ENCODE peak calls at places on chromosomes 7 and 10, in five cellular contexts. U is mammary epithelial cell, D is fibroblast of lung, K is endodermal cell, N is astrocyte of the cerebellum. V is an unnamed sample.

GRCh38 chr10:91349381-91349780 is 60.8 kb upstream of the HECTD2 start:
- DNase-seq in U (peak), D (peak), K (no peak), N (peak), V (no peak)

GRCh38 chr7:46933596-46933995 is 648.3 kb downstream of the TNS3 start:
- DNase-seq in U (peak), D (peak), K (no peak), N (peak), V (no peak)

GRCh38 chr10:125137601-125138438 is 22.5 kb downstream of the CTBP2 start:
- DNase-seq in U (no peak), D (no peak), K (no peak), N (no peak), V (no peak)

GRCh38 chr10:55174419-55174818 is 373.4 kb upstream of the PCDH15 start:
- DNase-seq in U (no peak), D (no peak), K (peak), N (no peak), V (peak)

GRCh38 chr7:64877714-64878610 is 25.1 kb upstream of the ZNF273 start:
- DNase-seq in U (no peak), D (no peak), K (peak), N (no peak), V (no peak)

GRCh38 chr7:132171130-132171576 is 405.1 kb downstream of the PLXNA4 start:
- DNase-seq in U (no peak), D (no peak), K (no peak), N (no peak), V (no peak)

GRCh38 chr10:33042565-33042964 is 84.5 kb upstream of the ITGB1 start:
- DNase-seq in U (no peak), D (no peak), K (no peak), N (no peak), V (no peak)

GRCh38 chr10:35827783-35828182 is 185.7 kb upstream of the FZD8 start:
- DNase-seq in U (no peak), D (no peak), K (no peak), N (no peak), V (no peak)

GRCh38 chr7:75639071-75639892 is 99.5 kb downstream of the HIP1 start:
- DNase-seq in U (peak), D (peak), K (peak), N (no peak), V (peak)

GRCh38 chr10:46546591-46547330 is 9.7 kb downstream of the GPRIN2 start:
- DNase-seq in U (peak), D (no peak), K (peak), N (no peak), V (peak)

GRCh38 chr10:78336402-78336791 is 302.7 kb downstream of the RPS24 start:
- DNase-seq in U (no peak), D (peak), K (peak), N (peak), V (no peak)

GRCh38 chr10:29559996-29560395 is 74.8 kb downstream of the SVIL start:
- DNase-seq in U (no peak), D (no peak), K (no peak), N (no peak), V (no peak)

GRCh38 chr7:32905175-32905662 is 13.7 kb upstream of the KBTBD2 start:
- DNase-seq in U (peak), D (peak), K (peak), N (peak), V (no peak)

GRCh38 chr7:68484731-68485130 is 1113.5 kb upstream of the AUTS2 start:
- DNase-seq in U (no peak), D (no peak), K (no peak), N (no peak), V (no peak)

GRCh38 chr7:68488366-68489060 is 1109.8 kb upstream of the AUTS2 start:
- DNase-seq in U (no peak), D (no peak), K (no peak), N (no peak), V (peak)

GRCh38 chr7:68482800-68483199 is 1115.5 kb upstream of the AUTS2 start:
- DNase-seq in U (no peak), D (no peak), K (no peak), N (no peak), V (no peak)

GRCh38 chr7:68485253-68485914 is 1112.9 kb upstream of the AUTS2 start:
- DNase-seq in U (no peak), D (peak), K (no peak), N (no peak), V (no peak)
- TF ChIP-seq CTCF in U (no peak), D (no peak), K (no peak), N (no peak), V (no peak)

GRCh38 chr10:93541402-93542357 is 24.8 kb upstream of the FFAR4 start:
- DNase-seq in U (no peak), D (peak), K (peak), N (no peak), V (peak)
- TF ChIP-seq CTCF in U (peak), D (peak), K (peak), N (peak), V (peak)

GRCh38 chr7:143876218-143876617 is 25.8 kb downstream of the TCAF1 start:
- DNase-seq in U (no peak), D (no peak), K (peak), N (no peak), V (no peak)

GRCh38 chr7:143882020-143882610 is 19.9 kb downstream of the TCAF1 start:
- DNase-seq in U (no peak), D (peak), K (peak), N (peak), V (peak)

GRCh38 chr7:143877076-143877475 is 24.9 kb downstream of the TCAF1 start:
- DNase-seq in U (no peak), D (no peak), K (no peak), N (no peak), V (no peak)

GRCh38 chr7:143882611-143883078 is 19.3 kb downstream of the TCAF1 start:
- DNase-seq in U (peak), D (peak), K (peak), N (peak), V (peak)

DNA sequence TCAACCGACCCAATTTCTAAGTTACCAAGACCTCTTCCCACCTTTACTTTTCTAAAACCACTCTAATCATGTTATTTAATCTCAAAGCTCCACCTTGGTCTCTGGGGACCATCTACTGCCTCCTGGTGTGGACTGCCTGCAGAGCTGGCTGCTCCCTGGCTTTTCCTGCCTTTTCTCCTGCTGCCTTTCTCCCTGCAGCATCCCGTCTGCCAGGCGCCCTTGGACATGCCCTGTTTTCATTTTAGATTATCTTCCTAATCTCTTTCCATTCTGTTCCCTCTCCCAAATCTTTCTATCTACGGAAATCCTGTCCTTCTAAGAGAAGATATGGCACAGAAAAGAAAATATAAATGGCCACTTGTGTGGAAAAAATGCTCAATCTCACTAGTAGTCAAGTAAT is 23.1 kb downstream of the TCAF1 start:
- DNase-seq in U (no peak), D (no peak), K (peak), N (no peak), V (peak)
- TF ChIP-seq CTCF in U (no peak), D (no peak), K (peak), N (no peak), V (peak)

GRCh38 chr10:113616244-113617074 is 47.4 kb downstream of the NRAP start:
- DNase-seq in U (no peak), D (no peak), K (peak), N (no peak), V (no peak)
- TF ChIP-seq CTCF in U (peak), D (peak), K (peak), N (peak), V (peak)

GRCh38 chr7:125357681-125358440 is 428.2 kb upstream of the POT1 start:
- DNase-seq in U (no peak), D (peak), K (no peak), N (no peak), V (no peak)

GRCh38 chr7:125363873-125364272 is 434.2 kb upstream of the POT1 start:
- DNase-seq in U (no peak), D (peak), K (no peak), N (no peak), V (no peak)

GRCh38 chr7:125355899-125356298 is 426.3 kb upstream of the POT1 start:
- DNase-seq in U (peak), D (peak), K (no peak), N (peak), V (no peak)

DNA sequence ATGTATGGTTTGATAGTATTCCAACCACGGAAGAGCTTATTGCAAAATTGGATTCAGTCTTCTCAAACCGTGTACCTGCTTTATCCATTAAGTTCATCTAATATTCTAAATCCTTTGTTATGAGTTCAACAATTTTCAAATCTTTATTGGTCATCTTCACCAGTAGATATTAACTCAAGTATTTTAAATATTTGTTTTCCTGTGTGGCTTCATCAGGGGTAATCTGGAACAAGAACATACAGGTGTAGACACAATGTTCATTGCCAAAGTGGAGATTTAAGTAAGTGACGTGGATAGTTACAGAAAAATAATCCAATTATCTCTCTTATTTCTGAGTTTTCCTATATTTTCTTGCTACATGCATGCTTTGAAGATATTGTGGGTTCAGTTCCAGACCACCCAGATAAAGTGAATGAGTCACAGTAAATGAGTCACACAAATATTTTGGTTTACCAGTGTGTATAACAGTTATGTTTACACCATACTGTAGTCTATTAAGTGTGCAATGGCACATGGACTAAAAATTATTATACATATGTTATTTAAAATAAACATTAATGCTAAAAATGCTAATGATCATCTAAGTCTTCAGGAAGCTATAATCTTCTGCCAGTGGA is 429.0 kb upstream of the POT1 start:
- DNase-seq in U (no peak), D (peak), K (no peak), N (peak), V (no peak)
- TF ChIP-seq CTCF in U (no peak), D (no peak), K (no peak), N (no peak), V (no peak)

GRCh38 chr7:108569381-108570145 is at the start of the genes DNAJB9 and THAP5:
- DNase-seq in U (peak), D (peak), K (peak), N (peak), V (peak)
- TF ChIP-seq CTCF in U (no peak), D (no peak), K (no peak), N (no peak), V (no peak)

DNA sequence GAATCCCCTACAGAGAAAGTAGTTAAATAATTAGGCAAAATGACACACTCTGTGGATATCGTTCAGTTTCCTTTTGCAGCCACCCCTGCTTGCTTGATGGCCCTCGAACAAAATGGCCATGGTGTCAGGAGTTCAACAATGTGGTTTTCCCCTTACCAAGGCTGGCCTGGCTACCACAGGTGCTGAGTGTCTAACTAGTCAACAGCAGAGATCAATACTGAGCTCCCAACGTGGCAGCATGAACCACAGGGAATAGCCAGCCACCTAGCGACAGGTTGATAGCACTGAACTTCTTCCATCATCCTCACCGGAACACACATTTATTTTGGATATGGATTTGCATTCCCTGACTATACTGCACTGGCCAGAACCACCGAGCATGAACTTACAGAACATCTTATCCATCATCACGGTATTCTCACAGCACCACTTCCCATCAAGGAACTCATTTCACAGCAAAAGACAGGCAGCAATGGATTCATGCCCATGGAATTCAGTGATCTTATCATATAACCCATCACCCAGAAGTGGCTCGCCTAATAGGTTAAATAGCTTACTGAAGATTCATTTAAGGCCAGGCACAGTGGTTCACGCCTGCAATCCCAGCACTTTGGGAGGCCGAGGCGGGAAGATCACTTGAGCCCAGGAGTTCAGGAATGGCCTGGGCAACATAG is 6.3 kb downstream of the C10orf67 start:
- DNase-seq in U (peak), D (peak), K (peak), N (no peak), V (no peak)
- TF ChIP-seq CTCF in U (no peak), D (peak), K (peak), N (no peak), V (no peak)